ENCODE peak calls at places on chromosomes 4 and X, in six cellular contexts. One of them, this sample, is unnamed.

GRCh38 chrX:140712413-140713173 is 3.0 kb downstream of the LINC00632 start:
- DNase-seq in foreskin keratinocyte: no peak
- DNase-seq in right atrium auricular region: peak
- DNase-seq in GM20000: no peak
- DNase-seq in neural crest cell: peak
- DNase-seq in lower leg skin: peak
- DNase-seq in this sample: no peak

GRCh38 chrX:107755721-107756120 is 19.9 kb downstream of the TSC22D3 start:
- DNase-seq in foreskin keratinocyte: no peak
- DNase-seq in right atrium auricular region: no peak
- DNase-seq in GM20000: no peak
- DNase-seq in neural crest cell: no peak
- DNase-seq in lower leg skin: no peak
- DNase-seq in this sample: no peak

GRCh38 chr4:176660561-176660960 is 132.2 kb downstream of the VEGFC start:
- DNase-seq in foreskin keratinocyte: no peak
- DNase-seq in right atrium auricular region: no peak
- DNase-seq in GM20000: no peak
- DNase-seq in neural crest cell: no peak
- DNase-seq in lower leg skin: no peak
- DNase-seq in this sample: no peak

GRCh38 chr4:3257125-3257690 is 8.2 kb downstream of the MSANTD1 start:
- DNase-seq in foreskin keratinocyte: peak
- DNase-seq in right atrium auricular region: no peak
- DNase-seq in GM20000: no peak
- DNase-seq in neural crest cell: no peak
- DNase-seq in lower leg skin: peak
- DNase-seq in this sample: peak

GRCh38 chr4:159823743-159824142 is 720.9 kb downstream of the RAPGEF2 start:
- DNase-seq in foreskin keratinocyte: peak
- DNase-seq in right atrium auricular region: no peak
- DNase-seq in GM20000: no peak
- DNase-seq in neural crest cell: no peak
- DNase-seq in lower leg skin: no peak
- DNase-seq in this sample: no peak

GRCh38 chrX:112058255-112058654 is 24.3 kb downstream of the TRPC5 start:
- DNase-seq in foreskin keratinocyte: no peak
- DNase-seq in right atrium auricular region: no peak
- DNase-seq in GM20000: no peak
- DNase-seq in neural crest cell: no peak
- DNase-seq in lower leg skin: no peak
- DNase-seq in this sample: no peak

GRCh38 chr4:5980436-5981155 is 37.6 kb downstream of the C4orf50 start:
- DNase-seq in foreskin keratinocyte: no peak
- DNase-seq in right atrium auricular region: no peak
- DNase-seq in GM20000: no peak
- DNase-seq in neural crest cell: no peak
- DNase-seq in lower leg skin: peak
- DNase-seq in this sample: no peak

GRCh38 chr4:161629694-161630441 is 533.9 kb downstream of the FSTL5 start:
- DNase-seq in foreskin keratinocyte: peak
- DNase-seq in right atrium auricular region: no peak
- DNase-seq in GM20000: no peak
- DNase-seq in neural crest cell: no peak
- DNase-seq in lower leg skin: no peak
- DNase-seq in this sample: no peak

GRCh38 chr4:81698536-81698935 is 226.8 kb upstream of the RASGEF1B start:
- DNase-seq in foreskin keratinocyte: no peak
- DNase-seq in right atrium auricular region: no peak
- DNase-seq in GM20000: no peak
- DNase-seq in neural crest cell: no peak
- DNase-seq in lower leg skin: no peak
- DNase-seq in this sample: no peak

GRCh38 chrX:69457756-69458155 is 46.4 kb upstream of the NALF2 start:
- DNase-seq in foreskin keratinocyte: peak
- DNase-seq in right atrium auricular region: no peak
- DNase-seq in GM20000: no peak
- DNase-seq in neural crest cell: no peak
- DNase-seq in lower leg skin: no peak
- DNase-seq in this sample: no peak

GRCh38 chr4:123825596-123826291 is 429.1 kb downstream of the SPRY1 start:
- DNase-seq in foreskin keratinocyte: no peak
- DNase-seq in right atrium auricular region: no peak
- DNase-seq in GM20000: no peak
- DNase-seq in neural crest cell: no peak
- DNase-seq in lower leg skin: no peak
- DNase-seq in this sample: no peak

GRCh38 chr4:155025762-155026457 is 182.5 kb upstream of the NPY2R start:
- DNase-seq in foreskin keratinocyte: no peak
- DNase-seq in right atrium auricular region: no peak
- DNase-seq in GM20000: no peak
- DNase-seq in neural crest cell: peak
- DNase-seq in lower leg skin: no peak
- DNase-seq in this sample: no peak

GRCh38 chr4:122203407-122203806 is 51.3 kb downstream of the BLTP1 start:
- DNase-seq in foreskin keratinocyte: no peak
- DNase-seq in right atrium auricular region: no peak
- DNase-seq in GM20000: no peak
- DNase-seq in neural crest cell: no peak
- DNase-seq in lower leg skin: no peak
- DNase-seq in this sample: no peak

DNA sequence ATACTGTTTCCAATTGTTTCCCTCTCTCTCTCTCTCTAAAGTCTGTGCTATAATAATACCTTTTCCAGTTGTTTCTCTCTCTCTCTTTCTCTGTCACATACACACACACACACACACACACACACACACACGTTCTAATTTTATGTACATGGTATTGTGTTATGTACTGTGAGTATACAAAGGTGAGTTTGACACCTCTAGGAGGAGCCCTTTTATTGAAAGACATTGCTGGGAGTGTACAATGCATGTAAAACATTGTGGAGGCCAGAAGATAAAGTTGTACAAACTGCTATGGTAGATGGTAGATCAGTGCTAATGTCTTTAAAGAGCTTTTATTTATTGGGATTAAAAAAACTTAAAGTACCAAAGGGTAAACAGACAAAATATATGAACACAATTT is 53.6 kb downstream of the BLTP1 start:
- DNase-seq in foreskin keratinocyte: peak
- DNase-seq in right atrium auricular region: no peak
- DNase-seq in GM20000: no peak
- DNase-seq in neural crest cell: no peak
- DNase-seq in lower leg skin: no peak
- DNase-seq in this sample: no peak
- TF ChIP-seq CTCF in foreskin keratinocyte: peak
- TF ChIP-seq CTCF in right atrium auricular region: no peak
- TF ChIP-seq CTCF in GM20000: no peak
- TF ChIP-seq CTCF in neural crest cell: no peak
- TF ChIP-seq CTCF in lower leg skin: no peak
- TF ChIP-seq CTCF in this sample: no peak

DNA sequence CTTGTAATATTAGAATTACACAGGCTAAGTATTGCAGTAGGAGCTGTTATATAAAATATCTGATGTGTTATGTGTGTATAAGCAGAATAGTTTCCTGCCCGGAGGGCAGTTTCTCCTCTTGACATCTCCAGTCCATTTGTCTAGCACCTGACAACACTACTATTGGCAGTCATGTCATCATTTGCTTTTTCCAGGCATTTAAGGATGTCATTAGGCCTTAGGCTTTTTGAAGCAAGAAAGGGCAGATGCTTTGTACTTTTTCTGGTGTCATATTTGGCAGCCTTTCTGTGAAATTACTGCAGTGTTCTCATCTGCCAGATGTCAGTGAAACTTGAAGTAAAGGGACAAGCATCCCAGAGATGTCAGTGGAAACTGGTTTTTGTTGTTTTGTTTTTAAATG is 2017.6 kb upstream of the IGFBP7 start:
- DNase-seq in foreskin keratinocyte: peak
- DNase-seq in right atrium auricular region: no peak
- DNase-seq in GM20000: no peak
- DNase-seq in neural crest cell: no peak
- DNase-seq in lower leg skin: no peak
- DNase-seq in this sample: no peak
- TF ChIP-seq CTCF in foreskin keratinocyte: no peak
- TF ChIP-seq CTCF in right atrium auricular region: no peak
- TF ChIP-seq CTCF in GM20000: no peak
- TF ChIP-seq CTCF in neural crest cell: no peak
- TF ChIP-seq CTCF in lower leg skin: no peak
- TF ChIP-seq CTCF in this sample: no peak

DNA sequence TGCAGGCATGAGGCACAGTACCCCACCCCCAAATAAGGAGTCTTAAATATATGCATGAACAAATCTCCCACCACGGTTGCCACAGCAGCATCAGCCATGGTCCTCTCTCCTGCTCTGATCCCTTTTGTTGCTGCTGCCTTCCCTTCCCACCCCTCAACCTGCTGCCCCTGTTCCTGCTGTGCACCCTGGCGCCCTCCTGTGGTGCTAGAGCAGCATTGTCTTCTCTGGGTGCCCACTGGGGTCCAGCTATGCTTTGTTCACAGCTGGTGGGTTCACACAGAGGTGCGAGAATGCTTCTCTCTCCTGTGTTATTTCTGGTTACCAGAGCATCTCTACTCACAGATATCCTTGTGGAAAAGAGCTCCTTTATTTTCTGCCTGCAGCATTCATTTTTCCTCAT is 116.2 kb downstream of the GATB start:
- DNase-seq in foreskin keratinocyte: no peak
- DNase-seq in right atrium auricular region: no peak
- DNase-seq in GM20000: no peak
- DNase-seq in neural crest cell: peak
- DNase-seq in lower leg skin: no peak
- DNase-seq in this sample: no peak
- TF ChIP-seq CTCF in foreskin keratinocyte: peak
- TF ChIP-seq CTCF in right atrium auricular region: peak
- TF ChIP-seq CTCF in GM20000: no peak
- TF ChIP-seq CTCF in neural crest cell: peak
- TF ChIP-seq CTCF in lower leg skin: no peak
- TF ChIP-seq CTCF in this sample: no peak

GRCh38 chrX:130330706-130331105 is 9.0 kb upstream of the SLC25A14 start:
- DNase-seq in foreskin keratinocyte: peak
- DNase-seq in right atrium auricular region: no peak
- DNase-seq in GM20000: peak
- DNase-seq in neural crest cell: peak
- DNase-seq in lower leg skin: no peak
- DNase-seq in this sample: no peak
- TF ChIP-seq CTCF in foreskin keratinocyte: peak
- TF ChIP-seq CTCF in right atrium auricular region: peak
- TF ChIP-seq CTCF in GM20000: peak
- TF ChIP-seq CTCF in neural crest cell: peak
- TF ChIP-seq CTCF in lower leg skin: no peak
- TF ChIP-seq CTCF in this sample: no peak

GRCh38 chrX:10519761-10520160 is 100.6 kb downstream of the MID1 start:
- DNase-seq in foreskin keratinocyte: no peak
- DNase-seq in right atrium auricular region: no peak
- DNase-seq in GM20000: no peak
- DNase-seq in neural crest cell: no peak
- DNase-seq in lower leg skin: no peak
- DNase-seq in this sample: no peak
- TF ChIP-seq CTCF in foreskin keratinocyte: no peak
- TF ChIP-seq CTCF in right atrium auricular region: no peak
- TF ChIP-seq CTCF in GM20000: no peak
- TF ChIP-seq CTCF in neural crest cell: no peak
- TF ChIP-seq CTCF in lower leg skin: no peak
- TF ChIP-seq CTCF in this sample: no peak

DNA sequence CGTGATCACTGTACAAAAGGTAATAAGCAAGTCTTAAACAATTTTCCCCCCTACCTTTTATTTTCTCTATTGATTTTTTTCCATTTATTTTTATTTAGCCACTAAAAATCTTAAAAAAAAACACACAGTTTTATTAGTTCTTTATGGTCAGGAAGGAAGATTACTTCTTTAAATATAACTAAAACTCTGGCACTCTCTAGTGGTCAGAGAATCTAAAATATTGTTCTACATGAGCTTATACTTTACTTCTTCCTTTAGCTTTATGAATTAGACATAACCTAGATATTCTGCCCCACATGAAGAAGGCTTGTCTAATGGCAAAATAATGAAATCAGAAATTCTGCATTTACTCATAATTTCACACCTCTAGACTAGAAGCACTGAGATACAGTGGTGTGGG is 135.2 kb downstream of the PDE5A start:
- DNase-seq in foreskin keratinocyte: no peak
- DNase-seq in right atrium auricular region: no peak
- DNase-seq in GM20000: no peak
- DNase-seq in neural crest cell: no peak
- DNase-seq in lower leg skin: no peak
- DNase-seq in this sample: no peak
- TF ChIP-seq CTCF in foreskin keratinocyte: peak
- TF ChIP-seq CTCF in right atrium auricular region: no peak
- TF ChIP-seq CTCF in GM20000: no peak
- TF ChIP-seq CTCF in neural crest cell: peak
- TF ChIP-seq CTCF in lower leg skin: no peak
- TF ChIP-seq CTCF in this sample: no peak

DNA sequence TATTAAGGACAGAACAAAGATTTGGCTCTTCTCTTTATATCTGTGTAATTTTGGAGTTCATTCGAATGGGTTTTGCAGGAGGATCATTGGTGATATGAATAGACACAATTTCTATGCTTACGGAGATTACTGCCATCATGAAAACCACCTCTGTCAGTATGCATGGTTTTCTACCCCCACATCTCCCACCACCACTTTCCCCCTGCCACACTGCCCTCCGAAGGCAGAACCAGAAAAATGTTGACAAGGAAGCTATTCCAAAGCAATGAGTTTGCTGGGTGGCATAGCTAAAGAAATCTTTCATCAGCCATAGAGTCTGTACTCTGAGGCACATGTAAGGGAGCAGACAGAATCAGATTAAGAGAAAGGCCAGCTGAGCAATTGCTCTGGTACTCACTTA is 567.3 kb upstream of the ACTRT1 start:
- DNase-seq in foreskin keratinocyte: no peak
- DNase-seq in right atrium auricular region: no peak
- DNase-seq in GM20000: no peak
- DNase-seq in neural crest cell: no peak
- DNase-seq in lower leg skin: no peak
- DNase-seq in this sample: no peak
- TF ChIP-seq CTCF in foreskin keratinocyte: no peak
- TF ChIP-seq CTCF in right atrium auricular region: no peak
- TF ChIP-seq CTCF in GM20000: no peak
- TF ChIP-seq CTCF in neural crest cell: no peak
- TF ChIP-seq CTCF in lower leg skin: no peak
- TF ChIP-seq CTCF in this sample: no peak

GRCh38 chr4:121277194-121278105 is 103.4 kb downstream of the QRFPR start:
- DNase-seq in foreskin keratinocyte: no peak
- DNase-seq in right atrium auricular region: no peak
- DNase-seq in GM20000: peak
- DNase-seq in neural crest cell: no peak
- DNase-seq in lower leg skin: no peak
- DNase-seq in this sample: no peak
- TF ChIP-seq CTCF in foreskin keratinocyte: peak
- TF ChIP-seq CTCF in right atrium auricular region: no peak
- TF ChIP-seq CTCF in GM20000: peak
- TF ChIP-seq CTCF in neural crest cell: peak
- TF ChIP-seq CTCF in lower leg skin: no peak
- TF ChIP-seq CTCF in this sample: no peak